ENCODE peak calls at places on chromosomes 6 and 20, in eight cellular contexts. C, I, V, R, J, G, P and X are unnamed samples.

GRCh38 chr6:11909696-11910132 is 102.4 kb upstream of the HIVEP1 start:
- DNase-seq in C (no peak), R (no peak), P (no peak), J (no peak), I (no peak), V (no peak), G (no peak), X (no peak)

GRCh38 chr6:130178692-130179091 is 44.1 kb downstream of the SAMD3 start:
- DNase-seq in C (no peak), P (no peak), G (no peak), I (peak), R (no peak), V (peak), J (peak), X (no peak)

GRCh38 chr6:46323312-46323965 is 152.7 kb upstream of the ENPP5 start:
- DNase-seq in C (no peak), P (peak), R (no peak), G (no peak), I (no peak), J (peak), V (peak), X (no peak)

GRCh38 chr20:35404614-35405259 is 7.0 kb downstream of the UQCC1 start:
- DNase-seq in C (no peak), V (no peak), P (no peak), J (no peak), I (no peak), G (no peak), R (no peak), X (no peak)

GRCh38 chr6:93293399-93294271 is 125.7 kb downstream of the EPHA7 start:
- DNase-seq in I (no peak), J (no peak), P (no peak), G (no peak), C (no peak), V (no peak), R (no peak), X (no peak)

GRCh38 chr20:62228982-62229545 is 9.0 kb upstream of the HRH3 start:
- DNase-seq in C (no peak), P (no peak), J (no peak), R (no peak), V (no peak), I (no peak), G (no peak), X (no peak)

GRCh38 chr6:116005508-116005855 is 55.2 kb downstream of the FRK start:
- DNase-seq in R (no peak), C (no peak), J (no peak), P (no peak), G (no peak), V (no peak), I (no peak), X (no peak)

GRCh38 chr6:89079611-89080213 is 839 bp upstream of the PNRC1 start:
- DNase-seq in P (peak), R (no peak), I (no peak), C (peak), V (peak), G (peak), J (peak), X (no peak)

GRCh38 chr20:31508517-31509244 is 5.6 kb upstream of the HM13 start:
- DNase-seq in P (no peak), C (no peak), J (no peak), G (no peak), R (no peak), V (no peak), I (no peak), X (no peak)

GRCh38 chr20:63068711-63069367 is 62.1 kb upstream of the BHLHE23 start:
- DNase-seq in J (no peak), C (peak), P (no peak), I (no peak), R (no peak), V (no peak), G (peak), X (peak)

GRCh38 chr6:33633462-33634158 is 12.5 kb downstream of the ITPR3 start:
- DNase-seq in V (peak), R (no peak), G (peak), P (peak), C (peak), J (peak), I (peak), X (peak)

GRCh38 chr20:9955646-9956045 is 79.1 kb upstream of the ANKEF1 start:
- DNase-seq in J (no peak), G (no peak), R (no peak), V (no peak), P (no peak), C (no peak), I (peak), X (no peak)

GRCh38 chr6:111057074-111057752 is 30.1 kb upstream of the SLC16A10 start:
- DNase-seq in R (no peak), G (no peak), P (no peak), V (peak), J (peak), C (no peak), I (peak), X (no peak)

GRCh38 chr20:19022118-19022575 is 190.3 kb upstream of the SLC24A3 start:
- DNase-seq in V (no peak), G (no peak), R (no peak), I (no peak), P (no peak), C (no peak), J (no peak), X (no peak)

GRCh38 chr6:166760288-166760687 is 133.2 kb upstream of the RPS6KA2 start:
- DNase-seq in V (no peak), P (no peak), J (no peak), G (no peak), C (no peak), I (no peak), R (no peak), X (no peak)

GRCh38 chr20:51138576-51138975 is 115.7 kb upstream of the KCNG1 start:
- DNase-seq in G (peak), J (no peak), C (no peak), I (no peak), R (no peak), V (no peak), P (no peak), X (no peak)

GRCh38 chr20:50594231-50594590 is 84.0 kb downstream of the PTPN1 start:
- DNase-seq in I (no peak), R (no peak), V (no peak), P (no peak), G (no peak), C (no peak), J (peak), X (no peak)

GRCh38 chr6:157466340-157466643 is 85.3 kb downstream of the ZDHHC14 start:
- DNase-seq in P (no peak), G (no peak), I (no peak), C (no peak), V (no peak), R (no peak), J (no peak), X (no peak)

GRCh38 chr20:61771805-61772350 is 293.8 kb downstream of the TAF4 start:
- DNase-seq in I (no peak), G (peak), R (no peak), P (no peak), V (no peak), J (no peak), C (no peak), X (no peak)

GRCh38 chr6:73461537-73462350 is at the start of gene MTO1:
- DNase-seq in C (peak), V (peak), G (peak), P (peak), J (peak), I (peak), R (peak), X (peak)

GRCh38 chr6:56714982-56715456 is 72.3 kb upstream of the DST start:
- DNase-seq in R (no peak), I (peak), G (no peak), P (no peak), J (peak), C (no peak), V (peak), X (no peak)

GRCh38 chr20:40197744-40198143 is 491.3 kb downstream of the MAFB start:
- DNase-seq in R (no peak), C (no peak), G (no peak), V (no peak), J (no peak), I (no peak), P (no peak), X (no peak)

GRCh38 chr6:144159727-144160126 is 9.4 kb downstream of the STX11 start:
- DNase-seq in V (no peak), R (no peak), J (no peak), P (no peak), I (no peak), C (no peak), G (no peak), X (no peak)

GRCh38 chr6:144162977-144163376 is 12.7 kb downstream of the STX11 start:
- DNase-seq in J (no peak), G (no peak), C (no peak), R (no peak), P (no peak), I (no peak), V (no peak), X (no peak)

GRCh38 chr6:144159231-144159630 is 8.9 kb downstream of the STX11 start:
- DNase-seq in I (no peak), G (no peak), J (no peak), P (no peak), C (no peak), V (no peak), R (no peak), X (no peak)

GRCh38 chr6:144160452-144160851 is 10.1 kb downstream of the STX11 start:
- DNase-seq in V (no peak), G (no peak), I (no peak), C (no peak), R (no peak), P (no peak), J (no peak), X (no peak)

GRCh38 chr6:144161970-144162369 is 11.7 kb downstream of the STX11 start:
- DNase-seq in C (no peak), P (no peak), V (no peak), I (no peak), J (no peak), R (no peak), G (no peak), X (no peak)
- H3K27ac ChIP-seq in C (no peak), P (no peak), V (no peak), I (no peak), J (no peak), R (no peak), G (no peak), X (no peak)

GRCh38 chr6:30200551-30201281 is 12.5 kb downstream of the TRIM26 start:
- DNase-seq in V (no peak), J (no peak), R (no peak), G (no peak), I (no peak), P (no peak), C (no peak), X (no peak)
- H3K4me3 ChIP-seq in V (no peak), J (no peak), R (no peak), G (no peak), I (no peak), P (no peak), C (no peak), X (no peak)

DNA sequence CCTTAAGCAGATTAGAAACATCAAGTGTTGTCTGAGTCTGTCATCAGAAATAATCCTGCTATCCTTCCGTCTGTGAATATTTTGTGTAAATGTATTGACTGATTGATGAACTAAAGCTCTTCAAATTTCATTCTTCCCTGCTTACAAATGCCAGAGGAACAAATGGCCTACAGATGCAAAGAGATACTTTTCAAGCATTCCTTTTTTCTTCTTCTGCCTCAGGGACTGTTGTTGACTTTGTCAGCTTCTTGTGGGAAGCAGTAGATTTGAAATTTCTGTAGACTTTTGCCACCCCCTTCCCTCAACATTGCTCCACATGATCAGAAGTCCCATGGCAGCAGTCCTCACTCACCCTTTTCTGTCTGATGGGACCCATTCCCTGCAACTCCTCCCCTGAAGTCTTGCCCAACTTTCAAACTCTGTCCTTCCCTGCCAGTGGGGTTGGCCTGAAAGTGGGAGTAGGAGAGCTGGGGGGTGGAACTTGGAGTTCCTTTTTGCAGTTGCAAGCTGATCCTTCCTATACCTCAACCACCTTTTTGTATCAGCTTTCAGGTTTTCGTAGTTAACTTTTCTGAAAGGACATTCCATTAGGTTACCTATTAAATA is 38.4 kb upstream of the MLIP start:
- DNase-seq in I (no peak), V (no peak), P (no peak), J (no peak), R (no peak), C (no peak), G (no peak), X (no peak)
- H3K27ac ChIP-seq in I (no peak), V (no peak), P (no peak), J (peak), R (no peak), C (peak), G (no peak), X (no peak)

DNA sequence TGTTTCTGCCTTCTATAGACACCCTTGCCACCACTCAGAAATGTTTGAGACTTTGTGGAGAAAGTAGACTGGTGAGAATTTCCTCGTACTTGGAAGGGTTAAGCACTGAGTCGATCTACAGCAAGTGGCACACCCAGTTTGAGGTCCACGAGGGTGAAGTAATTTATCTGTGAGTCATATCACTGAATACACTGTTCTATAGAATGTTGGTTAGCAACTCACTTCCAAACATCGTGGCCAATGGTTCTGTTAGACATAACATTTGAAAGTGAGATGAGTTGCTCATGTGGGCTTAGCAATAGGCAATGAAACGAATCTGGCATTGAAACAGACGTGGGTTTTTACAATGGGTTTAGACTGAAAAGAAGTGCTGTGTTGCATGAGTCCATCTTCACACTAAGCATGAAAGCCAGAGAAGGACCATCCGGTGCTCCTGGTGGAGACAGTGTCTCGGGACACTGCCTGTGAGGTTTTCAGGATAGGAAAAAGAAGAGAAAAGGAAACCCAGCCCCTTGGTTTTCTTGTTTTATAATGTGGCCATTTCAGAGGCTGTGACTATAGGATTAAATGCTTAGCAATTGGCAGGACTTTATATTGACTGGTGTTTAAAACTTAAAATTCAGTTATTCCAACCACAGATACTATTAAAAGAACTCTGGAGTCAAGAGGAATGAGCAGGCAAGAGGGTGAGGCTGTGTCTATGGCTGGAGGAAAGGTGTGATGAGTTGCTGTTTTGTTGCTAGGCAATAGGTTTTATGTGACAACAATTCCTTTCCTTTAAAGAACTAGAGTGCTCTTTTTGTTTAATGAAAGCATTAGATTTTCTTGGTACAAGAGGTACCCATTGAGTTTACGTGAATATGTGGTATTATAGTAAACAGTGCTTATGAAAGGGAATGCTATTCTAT is 31.0 kb upstream of the EZR start:
- DNase-seq in I (peak), P (no peak), R (no peak), V (no peak), C (no peak), G (no peak), J (peak), X (no peak)
- H3K4me3 ChIP-seq in I (peak), P (no peak), R (no peak), V (no peak), C (no peak), G (no peak), J (peak), X (no peak)

GRCh38 chr20:47456952-47457724 is 44.5 kb upstream of the NCOA3 start:
- DNase-seq in J (peak), C (no peak), V (no peak), P (no peak), I (peak), G (no peak), R (no peak), X (no peak)
- H3K27ac ChIP-seq in J (no peak), C (no peak), V (no peak), P (no peak), I (peak), G (no peak), R (no peak), X (no peak)

DNA sequence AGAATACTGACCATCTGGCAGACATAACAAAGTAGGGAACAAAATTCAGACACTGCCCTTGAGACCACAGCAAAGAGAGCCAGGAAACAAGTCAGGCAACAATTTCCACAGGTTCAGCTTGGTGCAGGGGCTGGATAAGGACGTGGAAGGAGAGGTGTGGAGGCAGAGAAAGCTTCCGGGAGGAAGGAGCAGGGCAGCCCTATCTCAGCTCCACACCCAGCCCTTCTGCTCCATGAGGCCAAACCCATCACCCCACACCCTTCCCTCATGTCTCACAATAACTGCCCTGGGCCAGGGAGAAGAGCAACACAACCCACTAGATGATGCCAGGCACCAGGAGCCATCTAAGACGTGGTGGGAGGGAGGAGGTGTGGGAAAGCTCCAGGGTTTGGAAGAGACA is 5.8 kb downstream of the SNHG17 start:
- DNase-seq in P (no peak), R (no peak), J (no peak), G (no peak), C (no peak), I (no peak), V (no peak), X (no peak)
- H3K4me3 ChIP-seq in P (no peak), R (no peak), J (no peak), G (no peak), C (no peak), I (no peak), V (no peak), X (no peak)